ENCODE peak calls at places on chromosomes 6 and 20, in nine cellular contexts. V, S, J, O, K, N, A, W and G are unnamed samples. For H3K4me1, the result is how much of the 10 kb centered on the place peaks cover.

GRCh38 chr20:51017313-51017712 is 5.6 kb downstream of the KCNG1 start:
- DNase-seq in J (no peak), O (no peak), W (no peak), S (no peak), V (no peak), K (no peak), A (no peak), N (no peak), G (no peak)

GRCh38 chr6:7151381-7151780 is 43.6 kb downstream of the RREB1 start:
- DNase-seq in N (no peak), S (no peak), V (no peak), K (no peak), A (no peak), W (no peak), O (no peak), J (no peak), G (no peak)

GRCh38 chr6:119040229-119040628 is 38.2 kb downstream of the FAM184A start:
- DNase-seq in K (no peak), N (no peak), S (no peak), W (no peak), A (no peak), O (no peak), V (no peak), J (no peak), G (no peak)

GRCh38 chr6:79602859-79603258 is 28.3 kb upstream of the SH3BGRL2 start:
- DNase-seq in S (no peak), O (no peak), V (no peak), W (no peak), J (no peak), N (no peak), A (no peak), K (no peak), G (no peak)

GRCh38 chr6:118288355-118289124 is 259.6 kb upstream of the PLN start:
- DNase-seq in N (peak), J (no peak), V (no peak), A (no peak), W (no peak), S (no peak), O (no peak), K (no peak), G (no peak)

GRCh38 chr6:157271441-157271840 is 51.9 kb downstream of the TMEM242 start:
- DNase-seq in S (no peak), K (peak), V (no peak), W (no peak), N (no peak), J (no peak), A (no peak), O (no peak), G (no peak)

GRCh38 chr6:21914121-21914973 is 320.8 kb downstream of the SOX4 start:
- DNase-seq in W (peak), N (peak), S (peak), J (no peak), V (peak), K (no peak), A (no peak), O (peak), G (peak)

GRCh38 chr6:139708342-139709199 is 334.1 kb upstream of the CITED2 start:
- DNase-seq in O (no peak), K (no peak), S (no peak), W (no peak), J (peak), A (no peak), N (peak), V (no peak), G (no peak)

GRCh38 chr20:25149986-25150385 is 45.5 kb upstream of the ENTPD6 start:
- DNase-seq in O (no peak), K (peak), A (no peak), V (no peak), J (peak), S (no peak), W (no peak), N (no peak), G (no peak)

GRCh38 chr20:53683506-53683905 is 89.9 kb upstream of the ZNF217 start:
- DNase-seq in O (no peak), J (no peak), V (no peak), N (no peak), A (no peak), S (no peak), K (no peak), W (no peak), G (no peak)
- H3K4me1 ChIP-seq in O (under half), J (under half), V (under half), N (under half), A (under half), S (under half), K (under half), W (under half), G (under half)

GRCh38 chr20:48763183-48764030 is 64.4 kb downstream of the PREX1 start:
- DNase-seq in W (no peak), N (no peak), J (peak), K (no peak), A (no peak), V (no peak), O (no peak), S (peak), G (no peak)
- H3K27ac ChIP-seq in W (no peak), N (no peak), J (no peak), K (no peak), A (no peak), V (peak), O (no peak), S (peak), G (peak)

DNA sequence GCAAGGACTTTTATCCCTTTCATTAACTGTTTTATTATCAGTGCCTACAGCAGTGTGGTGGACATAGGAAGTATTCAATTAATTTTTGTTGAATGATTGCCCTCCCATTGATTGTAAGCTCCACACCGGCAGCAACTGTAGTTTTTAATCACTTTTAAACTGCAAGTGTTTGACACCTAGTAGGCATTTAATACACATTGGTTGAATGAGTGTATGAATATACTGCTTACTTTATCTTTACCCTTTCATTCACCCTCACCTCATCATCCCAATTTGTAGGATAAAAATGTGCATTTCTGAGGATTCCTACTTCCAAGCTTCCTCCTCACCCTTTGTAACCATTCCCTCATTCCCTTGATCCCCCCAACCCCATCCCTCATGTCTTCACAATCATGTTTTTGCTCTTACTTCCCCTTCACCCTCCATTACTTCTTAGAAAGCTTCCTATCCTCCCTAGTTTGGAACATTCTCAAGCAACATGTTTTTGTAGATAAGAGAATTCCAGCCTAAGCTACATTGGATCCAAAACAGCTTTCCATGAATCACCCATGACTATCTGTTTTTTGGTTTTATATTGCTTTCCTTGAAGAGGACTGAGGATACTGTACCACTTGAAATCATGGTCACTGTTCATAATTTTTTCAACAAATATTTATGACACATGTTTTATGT is 955 bp upstream of the SLC26A8 start:
- DNase-seq in J (no peak), S (no peak), N (peak), O (no peak), V (no peak), K (no peak), W (no peak), A (no peak), G (no peak)
- H3K4me3 ChIP-seq in J (no peak), S (no peak), N (no peak), O (no peak), V (no peak), K (no peak), W (no peak), A (no peak), G (no peak)

DNA sequence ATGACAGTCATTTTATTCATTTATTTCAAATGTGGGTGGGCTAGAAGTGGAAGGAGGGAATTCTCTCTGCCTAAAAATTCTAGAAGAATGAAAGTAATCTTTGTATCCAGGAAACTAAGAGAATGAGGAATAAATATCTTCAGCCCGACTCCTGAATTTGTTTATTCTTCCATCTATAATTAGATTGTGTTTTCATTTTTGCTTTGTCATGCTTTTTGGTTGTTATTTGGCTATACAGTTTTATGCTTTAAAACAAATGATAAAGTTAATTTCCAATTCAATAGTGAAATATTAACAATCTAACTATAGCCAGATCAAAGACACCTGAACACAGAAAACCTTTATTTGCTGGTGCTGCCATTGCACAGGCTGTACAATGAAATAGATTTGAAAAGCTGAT is 521.3 kb downstream of the KIF16B start:
- DNase-seq in N (no peak), O (no peak), S (no peak), K (no peak), J (no peak), A (no peak), W (no peak), V (no peak), G (no peak)
- H3K4me1 ChIP-seq in N (under half), O (under half), S (under half), K (under half), J (under half), A (under half), W (under half), V (under half), G (under half)

DNA sequence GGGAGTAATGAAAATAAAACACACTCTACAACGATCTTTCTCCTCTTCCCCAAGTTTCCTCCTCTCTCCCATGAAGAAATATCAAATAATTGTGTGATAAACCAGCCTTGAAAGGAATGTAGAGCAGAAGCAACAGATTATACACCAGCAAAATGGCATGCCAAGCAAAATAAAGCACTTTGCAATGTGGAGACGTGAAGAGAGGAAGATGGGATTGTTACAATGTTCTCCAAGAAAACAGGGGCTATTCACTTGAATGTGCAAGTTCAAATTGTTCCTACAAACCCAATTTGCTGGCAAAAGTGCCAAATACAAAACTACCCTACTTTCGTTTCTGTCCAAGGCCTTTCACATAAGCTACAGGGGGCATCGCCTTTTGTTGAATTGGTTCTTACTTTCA is 185.1 kb downstream of the PDE7B start:
- DNase-seq in V (no peak), S (no peak), J (no peak), A (no peak), K (no peak), N (no peak), W (no peak), O (no peak), G (no peak)
- H3K27ac ChIP-seq in V (peak), S (peak), J (no peak), A (no peak), K (no peak), N (peak), W (no peak), O (no peak), G (no peak)

GRCh38 chr6:159665868-159666635 is 27.0 kb downstream of the SOD2 start:
- DNase-seq in V (no peak), S (no peak), N (peak), J (no peak), O (no peak), A (no peak), W (no peak), K (no peak), G (no peak)
- H3K4me3 ChIP-seq in V (no peak), S (no peak), N (no peak), J (no peak), O (no peak), A (no peak), W (no peak), K (no peak), G (no peak)